ENCODE peak calls at places on chromosome 21, in nine cellular contexts. T, G, F, L, X, S, Z, O and R are unnamed samples.

GRCh38 chr21:31143021-31143420 is 104.7 kb upstream of the KRTAP19-8 start:
- DNase-seq in T (no peak), G (no peak), F (no peak), L (no peak), X (no peak), S (no peak), Z (no peak), O (no peak), R (no peak)

GRCh38 chr21:43899307-43900077 is 34.5 kb downstream of the AGPAT3 start:
- DNase-seq in T (no peak), G (no peak), F (no peak), L (no peak), X (no peak), S (no peak), Z (no peak), O (no peak), R (no peak)

GRCh38 chr21:9839011-9839661 is 682.2 kb upstream of the TPTE start:
- DNase-seq in T (no peak), G (no peak), F (peak), L (no peak), X (no peak), S (no peak), Z (no peak), O (peak), R (peak)

GRCh38 chr21:44512496-44513388 is 27.3 kb downstream of the KRTAP10-1 start:
- DNase-seq in T (no peak), G (no peak), F (no peak), L (no peak), X (no peak), S (no peak), Z (no peak), O (no peak), R (no peak)

GRCh38 chr21:32143222-32143939 is 135.5 kb downstream of the MIS18A start:
- DNase-seq in T (no peak), G (peak), F (no peak), L (no peak), X (peak), S (no peak), Z (no peak), O (peak), R (no peak)

GRCh38 chr21:33993286-33994231 is 78.0 kb upstream of the ATP5PO start:
- DNase-seq in T (no peak), G (no peak), F (no peak), L (no peak), X (no peak), S (no peak), Z (no peak), O (no peak), R (no peak)

GRCh38 chr21:25818156-25818950 is 83.6 kb downstream of the GABPA start:
- DNase-seq in T (no peak), G (no peak), F (no peak), L (no peak), X (no peak), S (no peak), Z (no peak), O (no peak), R (no peak)

GRCh38 chr21:44919913-44920693 is 596 bp downstream of the ITGB2 start:
- DNase-seq in T (no peak), G (no peak), F (no peak), L (no peak), X (no peak), S (no peak), Z (no peak), O (no peak), R (no peak)

GRCh38 chr21:40863839-40864238 is 16.9 kb upstream of the DSCAM start:
- DNase-seq in T (no peak), G (no peak), F (no peak), L (no peak), X (no peak), S (no peak), Z (no peak), O (no peak), R (no peak)

GRCh38 chr21:41751621-41752020 is 15.2 kb downstream of the RIPK4 start:
- DNase-seq in T (no peak), G (no peak), F (no peak), L (no peak), X (no peak), S (no peak), Z (no peak), O (no peak), R (no peak)

GRCh38 chr21:32878654-32879053 is 107.1 kb upstream of the PAXBP1 start:
- DNase-seq in T (no peak), G (no peak), F (no peak), L (no peak), X (peak), S (no peak), Z (no peak), O (no peak), R (no peak)

GRCh38 chr21:41222247-41223068 is 54.5 kb downstream of the BACE2 start:
- DNase-seq in T (no peak), G (no peak), F (no peak), L (no peak), X (no peak), S (no peak), Z (no peak), O (no peak), R (peak)

GRCh38 chr21:26388731-26389231 is 184.3 kb downstream of the CYYR1 start:
- DNase-seq in T (peak), G (peak), F (peak), L (peak), X (no peak), S (no peak), Z (no peak), O (no peak), R (no peak)

GRCh38 chr21:44740721-44741120 is 29.3 kb upstream of the TSPEAR start:
- DNase-seq in T (no peak), G (no peak), F (no peak), L (no peak), X (no peak), S (no peak), Z (no peak), O (peak), R (no peak)

GRCh38 chr21:38661296-38662223 is 144.2 kb upstream of the ETS2 start:
- DNase-seq in T (peak), G (peak), F (no peak), L (no peak), X (no peak), S (no peak), Z (no peak), O (peak), R (peak)

GRCh38 chr21:44874240-44874496 is 678 bp upstream of the PTTG1IP start:
- DNase-seq in T (no peak), G (no peak), F (no peak), L (no peak), X (no peak), S (no peak), Z (peak), O (no peak), R (peak)

GRCh38 chr21:32990666-32991065 is 35.1 kb upstream of the OLIG2 start:
- DNase-seq in T (no peak), G (no peak), F (no peak), L (no peak), X (no peak), S (no peak), Z (no peak), O (no peak), R (no peak)

GRCh38 chr21:28745131-28746055 is 247.3 kb downstream of the LTN1 start:
- DNase-seq in T (peak), G (peak), F (peak), L (peak), X (peak), S (peak), Z (peak), O (peak), R (no peak)

GRCh38 chr21:36990508-36991205 is 15.8 kb upstream of the RIPPLY3 start:
- DNase-seq in T (no peak), G (no peak), F (no peak), L (no peak), X (no peak), S (no peak), Z (no peak), O (peak), R (no peak)

GRCh38 chr21:45869121-45870007 is 112.2 kb upstream of the COL6A1 start:
- DNase-seq in T (peak), G (peak), F (peak), L (no peak), X (no peak), S (no peak), Z (no peak), O (peak), R (peak)

GRCh38 chr21:21921410-21922232 is 923.4 kb downstream of the NCAM2 start:
- DNase-seq in T (peak), G (peak), F (peak), L (no peak), X (no peak), S (no peak), Z (peak), O (no peak), R (no peak)

GRCh38 chr21:45341779-45342178 is 54.1 kb upstream of the POFUT2 start:
- DNase-seq in T (peak), G (no peak), F (no peak), L (no peak), X (no peak), S (no peak), Z (peak), O (no peak), R (no peak)

GRCh38 chr21:46153259-46154154 is 1.9 kb downstream of the FTCD start:
- DNase-seq in T (peak), G (peak), F (peak), L (no peak), X (peak), S (peak), Z (peak), O (peak), R (peak)

GRCh38 chr21:16395285-16395684 is 665.5 kb downstream of the USP25 start:
- DNase-seq in T (no peak), G (no peak), F (no peak), L (no peak), X (no peak), S (no peak), Z (no peak), O (no peak), R (no peak)